ENCODE peak calls at places on chromosomes 4 and X, in four cellular contexts. Q is fibroblast of the aortic adventitia, V is ureter, D is NCI-H1105. X is an unnamed sample.

GRCh38 chrX:101764538-101764937 is 104.9 kb upstream of the ARMCX2 start:
- DNase-seq in Q (no peak), V (no peak), D (no peak), X (no peak)

GRCh38 chr4:188305690-188306089 is 166.4 kb downstream of the TRIML1 start:
- DNase-seq in Q (no peak), V (no peak), D (no peak), X (no peak)

GRCh38 chr4:29453421-29453820 is 1266.7 kb upstream of the PCDH7 start:
- DNase-seq in Q (peak), V (no peak), D (no peak), X (no peak)

GRCh38 chr4:98524271-98524670 is 134.1 kb downstream of the TSPAN5 start:
- DNase-seq in Q (no peak), V (no peak), D (no peak), X (no peak)

GRCh38 chrX:40821780-40822179 is 86.4 kb upstream of the MED14 start:
- DNase-seq in Q (no peak), V (no peak), D (no peak), X (no peak)

GRCh38 chr4:155972098-155972497 is 18.4 kb upstream of the CTSO start:
- DNase-seq in Q (peak), V (no peak), D (no peak), X (no peak)

GRCh38 chr4:88610771-88611170 is 18.5 kb downstream of the HERC3 start:
- DNase-seq in Q (peak), V (no peak), D (no peak), X (no peak)

GRCh38 chr4:138609943-138610350 is 367.8 kb upstream of the SLC7A11 start:
- DNase-seq in Q (peak), V (no peak), D (no peak), X (no peak)

GRCh38 chr4:133154725-133155124 is 5.6 kb downstream of the PCDH10 start:
- DNase-seq in Q (peak), V (no peak), D (no peak), X (no peak)

GRCh38 chr4:74319506-74319905 is 11.2 kb downstream of the EPGN start:
- DNase-seq in Q (no peak), V (no peak), D (no peak), X (no peak)

GRCh38 chr4:186840771-186841301 is 117.2 kb upstream of the FAT1 start:
- DNase-seq in Q (no peak), V (no peak), D (no peak), X (no peak)